ENCODE peak calls at places on chromosome 11, in eight cellular contexts. U is NCI-H1092 treated with DMSO at 0.1 percent for 48 hours, K is globus pallidus, B is B cell, G is NCI-H524 treated with DMSO at 0.1 percent for 48 hours, O is AG09319, V is GM10248, H is neural progenitor cell. X is an unnamed sample.

GRCh38 chr11:112143597-112143996 is 20.3 kb downstream of the IL18 start:
- DNase-seq in U (no peak), K (no peak), B (no peak), G (no peak), O (no peak), V (no peak), H (no peak), X (no peak)

GRCh38 chr11:1047576-1048156 is 11.1 kb upstream of the MUC6 start:
- DNase-seq in U (no peak), K (no peak), B (no peak), G (no peak), O (no peak), V (no peak), H (no peak), X (no peak)

GRCh38 chr11:128715691-128716153 is 21.9 kb downstream of the FLI1 start:
- DNase-seq in U (peak), K (no peak), B (peak), G (no peak), O (no peak), V (no peak), H (peak), X (no peak)

GRCh38 chr11:32671051-32671450 is 87.4 kb downstream of the EIF3M start:
- DNase-seq in U (no peak), K (no peak), B (no peak), G (no peak), O (no peak), V (no peak), H (no peak), X (no peak)

GRCh38 chr11:118641463-118642019 is 34.1 kb downstream of the PHLDB1 start:
- DNase-seq in U (peak), K (no peak), B (no peak), G (no peak), O (no peak), V (no peak), H (no peak), X (no peak)

GRCh38 chr11:90438069-90438468 is 215.2 kb upstream of the CHORDC1 start:
- DNase-seq in U (no peak), K (no peak), B (no peak), G (no peak), O (no peak), V (no peak), H (no peak), X (no peak)

GRCh38 chr11:64848214-64848778 is 3.8 kb upstream of the CDC42BPG start:
- DNase-seq in U (no peak), K (no peak), B (no peak), G (no peak), O (no peak), V (no peak), H (no peak), X (no peak)

GRCh38 chr11:68677432-68677831 is 6.9 kb upstream of the GAL start:
- DNase-seq in U (peak), K (no peak), B (no peak), G (peak), O (peak), V (no peak), H (no peak), X (peak)

GRCh38 chr11:65069217-65069616 is 10.9 kb upstream of the NAALADL1 start:
- DNase-seq in U (no peak), K (no peak), B (no peak), G (no peak), O (no peak), V (no peak), H (no peak), X (no peak)

GRCh38 chr11:113715273-113715672 is 9.2 kb upstream of the TMPRSS5 start:
- DNase-seq in U (no peak), K (no peak), B (no peak), G (no peak), O (no peak), V (no peak), H (no peak), X (no peak)

GRCh38 chr11:1074244-1075221 is at the start of gene MUC2:
- DNase-seq in U (no peak), K (no peak), B (no peak), G (no peak), O (no peak), V (no peak), H (no peak), X (no peak)

GRCh38 chr11:115132829-115133228 is 371.4 kb downstream of the CADM1 start:
- DNase-seq in U (no peak), K (no peak), B (no peak), G (no peak), O (no peak), V (peak), H (no peak), X (peak)

GRCh38 chr11:125287467-125288232 is 123.1 kb downstream of the PKNOX2 start:
- DNase-seq in U (peak), K (no peak), B (no peak), G (peak), O (no peak), V (no peak), H (peak), X (no peak)

GRCh38 chr11:11978792-11979486 is 29.5 kb downstream of the DKK3 start:
- DNase-seq in U (peak), K (no peak), B (no peak), G (peak), O (no peak), V (no peak), H (no peak), X (peak)

GRCh38 chr11:102410382-102410784 is 42.2 kb downstream of the TMEM123 start:
- DNase-seq in U (no peak), K (no peak), B (no peak), G (no peak), O (no peak), V (no peak), H (no peak), X (no peak)

GRCh38 chr11:123052884-123053721 is 8.8 kb downstream of the HSPA8 start:
- DNase-seq in U (no peak), K (no peak), B (no peak), G (no peak), O (no peak), V (no peak), H (no peak), X (no peak)

GRCh38 chr11:19345519-19345847 is 104.7 kb upstream of the E2F8 start:
- DNase-seq in U (peak), K (no peak), B (no peak), G (no peak), O (no peak), V (peak), H (peak), X (peak)

GRCh38 chr11:40168461-40168860 is 1291.0 kb downstream of the LRRC4C start:
- DNase-seq in U (no peak), K (no peak), B (no peak), G (no peak), O (no peak), V (no peak), H (peak), X (no peak)

GRCh38 chr11:100930185-100930778 is 199.3 kb downstream of the PGR start:
- DNase-seq in U (peak), K (peak), B (no peak), G (no peak), O (peak), V (peak), H (peak), X (no peak)

GRCh38 chr11:129252621-129253020 is 60.5 kb upstream of the ARHGAP32 start:
- DNase-seq in U (no peak), K (no peak), B (no peak), G (no peak), O (no peak), V (no peak), H (peak), X (peak)

GRCh38 chr11:35614949-35615569 is 3.2 kb upstream of the FJX1 start:
- DNase-seq in U (no peak), K (peak), B (no peak), G (no peak), O (no peak), V (no peak), H (peak), X (no peak)

GRCh38 chr11:15819679-15820286 is 536.6 kb downstream of the SOX6 start:
- DNase-seq in U (no peak), K (peak), B (no peak), G (no peak), O (no peak), V (peak), H (peak), X (peak)

GRCh38 chr11:3616721-3617460 is 24.9 kb downstream of the ART5 start:
- DNase-seq in U (no peak), K (no peak), B (no peak), G (no peak), O (no peak), V (no peak), H (no peak), X (no peak)

GRCh38 chr11:85118151-85118550 is 509.0 kb downstream of the DLG2 start:
- DNase-seq in U (no peak), K (no peak), B (no peak), G (peak), O (no peak), V (no peak), H (peak), X (no peak)

GRCh38 chr11:96694338-96694737 is 304.5 kb downstream of the JRKL start:
- DNase-seq in U (no peak), K (no peak), B (no peak), G (no peak), O (no peak), V (no peak), H (no peak), X (no peak)

GRCh38 chr11:27497284-27497866 is 9.2 kb downstream of the LIN7C start:
- DNase-seq in U (peak), K (peak), B (no peak), G (no peak), O (no peak), V (no peak), H (no peak), X (no peak)

GRCh38 chr11:67304511-67305113 is 1.3 kb downstream of the SSH3 start:
- DNase-seq in U (no peak), K (no peak), B (peak), G (no peak), O (no peak), V (no peak), H (no peak), X (peak)

GRCh38 chr11:106399075-106399500 is 321.6 kb downstream of the AASDHPPT start:
- DNase-seq in U (no peak), K (no peak), B (no peak), G (no peak), O (peak), V (no peak), H (peak), X (no peak)